ENCODE peak calls at places on chromosomes 12 and 14, in seven cellular contexts. One of them, this sample, is unnamed.

GRCh38 chr12:49553512-49554088 is 14.3 kb downstream of the MCRS1 start:
- DNase-seq in body of pancreas: no peak
- DNase-seq in heart right ventricle: no peak
- DNase-seq in right lobe of liver: no peak
- DNase-seq in GM20000: peak
- DNase-seq in astrocyte of the spinal cord: peak
- DNase-seq in fibroblast of mammary gland: peak
- DNase-seq in this sample: no peak

GRCh38 chr14:55585854-55586253 is 5.8 kb downstream of the KTN1 start:
- DNase-seq in body of pancreas: no peak
- DNase-seq in heart right ventricle: no peak
- DNase-seq in right lobe of liver: no peak
- DNase-seq in GM20000: no peak
- DNase-seq in astrocyte of the spinal cord: peak
- DNase-seq in fibroblast of mammary gland: peak
- DNase-seq in this sample: no peak

GRCh38 chr12:93879476-93880376 is 202.6 kb downstream of the CRADD start:
- DNase-seq in body of pancreas: no peak
- DNase-seq in heart right ventricle: no peak
- DNase-seq in right lobe of liver: no peak
- DNase-seq in GM20000: no peak
- DNase-seq in astrocyte of the spinal cord: peak
- DNase-seq in fibroblast of mammary gland: peak
- DNase-seq in this sample: no peak

GRCh38 chr12:11482955-11483354 is 87.6 kb upstream of the PRB2 start:
- DNase-seq in body of pancreas: no peak
- DNase-seq in heart right ventricle: no peak
- DNase-seq in right lobe of liver: no peak
- DNase-seq in GM20000: no peak
- DNase-seq in astrocyte of the spinal cord: peak
- DNase-seq in fibroblast of mammary gland: peak
- DNase-seq in this sample: no peak

GRCh38 chr14:105865904-105866840 is 339.8 kb downstream of the TMEM121 start:
- DNase-seq in body of pancreas: peak
- DNase-seq in heart right ventricle: no peak
- DNase-seq in right lobe of liver: peak
- DNase-seq in GM20000: no peak
- DNase-seq in astrocyte of the spinal cord: no peak
- DNase-seq in fibroblast of mammary gland: no peak
- DNase-seq in this sample: no peak

GRCh38 chr12:114339626-114340025 is 66.3 kb downstream of the TBX5 start:
- DNase-seq in body of pancreas: no peak
- DNase-seq in heart right ventricle: no peak
- DNase-seq in right lobe of liver: no peak
- DNase-seq in GM20000: no peak
- DNase-seq in astrocyte of the spinal cord: peak
- DNase-seq in fibroblast of mammary gland: peak
- DNase-seq in this sample: no peak

GRCh38 chr14:105974902-105975301 is 448.5 kb downstream of the TMEM121 start:
- DNase-seq in body of pancreas: no peak
- DNase-seq in heart right ventricle: no peak
- DNase-seq in right lobe of liver: no peak
- DNase-seq in GM20000: peak
- DNase-seq in astrocyte of the spinal cord: no peak
- DNase-seq in fibroblast of mammary gland: no peak
- DNase-seq in this sample: no peak

GRCh38 chr14:44778562-44778961 is 183.2 kb downstream of the KLHL28 start:
- DNase-seq in body of pancreas: no peak
- DNase-seq in heart right ventricle: no peak
- DNase-seq in right lobe of liver: no peak
- DNase-seq in GM20000: no peak
- DNase-seq in astrocyte of the spinal cord: peak
- DNase-seq in fibroblast of mammary gland: peak
- DNase-seq in this sample: no peak

GRCh38 chr12:118980407-118981014 is 830 bp upstream of the SRRM4 start:
- DNase-seq in body of pancreas: no peak
- DNase-seq in heart right ventricle: no peak
- DNase-seq in right lobe of liver: no peak
- DNase-seq in GM20000: no peak
- DNase-seq in astrocyte of the spinal cord: no peak
- DNase-seq in fibroblast of mammary gland: no peak
- DNase-seq in this sample: peak

GRCh38 chr12:118418385-118419057 is 42.2 kb downstream of the SUDS3 start:
- DNase-seq in body of pancreas: no peak
- DNase-seq in heart right ventricle: no peak
- DNase-seq in right lobe of liver: no peak
- DNase-seq in GM20000: no peak
- DNase-seq in astrocyte of the spinal cord: peak
- DNase-seq in fibroblast of mammary gland: peak
- DNase-seq in this sample: no peak

GRCh38 chr12:131865196-131865875 is 29.1 kb upstream of the ULK1 start:
- DNase-seq in body of pancreas: no peak
- DNase-seq in heart right ventricle: no peak
- DNase-seq in right lobe of liver: no peak
- DNase-seq in GM20000: no peak
- DNase-seq in astrocyte of the spinal cord: peak
- DNase-seq in fibroblast of mammary gland: no peak
- DNase-seq in this sample: no peak

GRCh38 chr12:26242683-26243082 is 47.3 kb downstream of the SSPN start:
- DNase-seq in body of pancreas: no peak
- DNase-seq in heart right ventricle: no peak
- DNase-seq in right lobe of liver: no peak
- DNase-seq in GM20000: no peak
- DNase-seq in astrocyte of the spinal cord: no peak
- DNase-seq in fibroblast of mammary gland: no peak
- DNase-seq in this sample: no peak

GRCh38 chr12:25249951-25250738 is 584 bp downstream of the KRAS start:
- DNase-seq in body of pancreas: peak
- DNase-seq in heart right ventricle: peak
- DNase-seq in right lobe of liver: peak
- DNase-seq in GM20000: peak
- DNase-seq in astrocyte of the spinal cord: peak
- DNase-seq in fibroblast of mammary gland: peak
- DNase-seq in this sample: peak

GRCh38 chr12:102957339-102958050 is at the start of gene ASCL1:
- DNase-seq in body of pancreas: no peak
- DNase-seq in heart right ventricle: no peak
- DNase-seq in right lobe of liver: no peak
- DNase-seq in GM20000: peak
- DNase-seq in astrocyte of the spinal cord: no peak
- DNase-seq in fibroblast of mammary gland: peak
- DNase-seq in this sample: peak

GRCh38 chr12:109766251-109766778 is 52.7 kb downstream of the FAM222A start:
- DNase-seq in body of pancreas: peak
- DNase-seq in heart right ventricle: no peak
- DNase-seq in right lobe of liver: peak
- DNase-seq in GM20000: no peak
- DNase-seq in astrocyte of the spinal cord: no peak
- DNase-seq in fibroblast of mammary gland: no peak
- DNase-seq in this sample: no peak

GRCh38 chr14:70821581-70821915 is 12.2 kb upstream of the MAP3K9 start:
- DNase-seq in body of pancreas: no peak
- DNase-seq in heart right ventricle: no peak
- DNase-seq in right lobe of liver: no peak
- DNase-seq in GM20000: no peak
- DNase-seq in astrocyte of the spinal cord: no peak
- DNase-seq in fibroblast of mammary gland: no peak
- DNase-seq in this sample: no peak

GRCh38 chr12:80763874-80764273 is 47.2 kb downstream of the MYF5 start:
- DNase-seq in body of pancreas: peak
- DNase-seq in heart right ventricle: no peak
- DNase-seq in right lobe of liver: no peak
- DNase-seq in GM20000: peak
- DNase-seq in astrocyte of the spinal cord: peak
- DNase-seq in fibroblast of mammary gland: peak
- DNase-seq in this sample: no peak

GRCh38 chr12:29073631-29074239 is 75.3 kb upstream of the FAR2 start:
- DNase-seq in body of pancreas: no peak
- DNase-seq in heart right ventricle: no peak
- DNase-seq in right lobe of liver: no peak
- DNase-seq in GM20000: peak
- DNase-seq in astrocyte of the spinal cord: peak
- DNase-seq in fibroblast of mammary gland: peak
- DNase-seq in this sample: no peak

GRCh38 chr12:3975652-3976051 is 102.5 kb upstream of the PARP11 start:
- DNase-seq in body of pancreas: no peak
- DNase-seq in heart right ventricle: no peak
- DNase-seq in right lobe of liver: no peak
- DNase-seq in GM20000: no peak
- DNase-seq in astrocyte of the spinal cord: no peak
- DNase-seq in fibroblast of mammary gland: no peak
- DNase-seq in this sample: no peak

GRCh38 chr12:54135621-54136027 is 53.2 kb downstream of the SMUG1 start:
- DNase-seq in body of pancreas: no peak
- DNase-seq in heart right ventricle: no peak
- DNase-seq in right lobe of liver: no peak
- DNase-seq in GM20000: no peak
- DNase-seq in astrocyte of the spinal cord: no peak
- DNase-seq in fibroblast of mammary gland: no peak
- DNase-seq in this sample: no peak

DNA sequence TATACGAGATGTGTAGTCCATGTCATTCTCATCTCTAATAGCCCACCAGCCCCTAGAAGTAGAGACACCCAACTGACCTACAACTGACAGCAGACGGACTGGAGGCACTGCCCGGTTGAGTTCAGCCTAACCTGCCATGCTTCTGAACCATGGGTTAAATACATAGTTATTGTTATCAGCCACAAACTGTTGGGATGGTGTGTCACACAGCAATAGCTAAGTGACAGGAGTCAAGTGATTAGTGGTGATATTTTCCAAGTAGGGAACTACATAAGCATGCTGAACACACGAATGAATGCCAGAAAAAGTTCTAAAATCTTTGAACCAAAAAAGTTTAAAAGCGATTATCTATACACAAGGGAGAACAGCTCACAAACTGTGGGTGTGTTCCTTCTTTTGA is 80.1 kb downstream of the SYNE3 start:
- DNase-seq in body of pancreas: no peak
- DNase-seq in heart right ventricle: no peak
- DNase-seq in right lobe of liver: no peak
- DNase-seq in GM20000: no peak
- DNase-seq in astrocyte of the spinal cord: no peak
- DNase-seq in fibroblast of mammary gland: no peak
- DNase-seq in this sample: no peak
- TF ChIP-seq CTCF in body of pancreas: no peak
- TF ChIP-seq CTCF in heart right ventricle: no peak
- TF ChIP-seq CTCF in right lobe of liver: no peak
- TF ChIP-seq CTCF in GM20000: no peak
- TF ChIP-seq CTCF in astrocyte of the spinal cord: no peak
- TF ChIP-seq CTCF in fibroblast of mammary gland: no peak
- TF ChIP-seq CTCF in this sample: no peak

GRCh38 chr14:78904094-78904493 is 733.9 kb downstream of the NRXN3 start:
- DNase-seq in body of pancreas: no peak
- DNase-seq in heart right ventricle: no peak
- DNase-seq in right lobe of liver: no peak
- DNase-seq in GM20000: no peak
- DNase-seq in astrocyte of the spinal cord: no peak
- DNase-seq in fibroblast of mammary gland: no peak
- DNase-seq in this sample: no peak
- TF ChIP-seq CTCF in body of pancreas: no peak
- TF ChIP-seq CTCF in heart right ventricle: no peak
- TF ChIP-seq CTCF in right lobe of liver: no peak
- TF ChIP-seq CTCF in GM20000: no peak
- TF ChIP-seq CTCF in astrocyte of the spinal cord: no peak
- TF ChIP-seq CTCF in fibroblast of mammary gland: no peak
- TF ChIP-seq CTCF in this sample: no peak

GRCh38 chr14:99853206-99853605 is 60.0 kb downstream of the EML1 start:
- DNase-seq in body of pancreas: no peak
- DNase-seq in heart right ventricle: peak
- DNase-seq in right lobe of liver: no peak
- DNase-seq in GM20000: no peak
- DNase-seq in astrocyte of the spinal cord: no peak
- DNase-seq in fibroblast of mammary gland: no peak
- DNase-seq in this sample: no peak
- TF ChIP-seq CTCF in body of pancreas: no peak
- TF ChIP-seq CTCF in heart right ventricle: no peak
- TF ChIP-seq CTCF in right lobe of liver: no peak
- TF ChIP-seq CTCF in GM20000: no peak
- TF ChIP-seq CTCF in astrocyte of the spinal cord: no peak
- TF ChIP-seq CTCF in fibroblast of mammary gland: no peak
- TF ChIP-seq CTCF in this sample: no peak

GRCh38 chr12:120067084-120067869 is 49.3 kb downstream of the RAB35 start:
- DNase-seq in body of pancreas: no peak
- DNase-seq in heart right ventricle: no peak
- DNase-seq in right lobe of liver: no peak
- DNase-seq in GM20000: no peak
- DNase-seq in astrocyte of the spinal cord: no peak
- DNase-seq in fibroblast of mammary gland: no peak
- DNase-seq in this sample: no peak

GRCh38 chr12:120066341-120066740 is 50.2 kb downstream of the RAB35 start:
- DNase-seq in body of pancreas: no peak
- DNase-seq in heart right ventricle: no peak
- DNase-seq in right lobe of liver: no peak
- DNase-seq in GM20000: no peak
- DNase-seq in astrocyte of the spinal cord: no peak
- DNase-seq in fibroblast of mammary gland: no peak
- DNase-seq in this sample: no peak

GRCh38 chr12:120062976-120063579 is 53.5 kb downstream of the RAB35 start:
- DNase-seq in body of pancreas: no peak
- DNase-seq in heart right ventricle: no peak
- DNase-seq in right lobe of liver: no peak
- DNase-seq in GM20000: no peak
- DNase-seq in astrocyte of the spinal cord: no peak
- DNase-seq in fibroblast of mammary gland: peak
- DNase-seq in this sample: no peak

GRCh38 chr12:120064054-120064940 is 52.3 kb downstream of the RAB35 start:
- DNase-seq in body of pancreas: no peak
- DNase-seq in heart right ventricle: no peak
- DNase-seq in right lobe of liver: no peak
- DNase-seq in GM20000: no peak
- DNase-seq in astrocyte of the spinal cord: no peak
- DNase-seq in fibroblast of mammary gland: no peak
- DNase-seq in this sample: no peak

DNA sequence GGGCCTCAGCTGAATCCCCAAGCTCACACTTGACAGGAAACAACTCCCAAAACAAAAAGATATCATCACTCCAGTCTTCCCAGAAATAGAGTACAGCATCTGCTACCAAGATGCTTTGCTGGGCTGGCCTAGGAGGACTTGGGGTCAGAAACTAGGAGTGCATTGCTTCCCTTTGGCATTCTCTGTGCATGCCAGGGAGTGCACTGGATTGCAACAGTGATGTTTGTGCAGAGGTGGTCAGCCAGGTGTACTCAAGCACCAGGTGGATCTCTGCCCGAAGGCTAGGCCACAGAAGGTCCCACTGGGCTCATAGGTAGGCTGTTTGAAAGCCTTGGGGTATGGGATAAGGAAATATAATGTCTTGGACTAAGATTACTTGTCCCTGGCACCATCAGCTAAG is 51.1 kb downstream of the RAB35 start:
- DNase-seq in body of pancreas: no peak
- DNase-seq in heart right ventricle: no peak
- DNase-seq in right lobe of liver: peak
- DNase-seq in GM20000: no peak
- DNase-seq in astrocyte of the spinal cord: no peak
- DNase-seq in fibroblast of mammary gland: no peak
- DNase-seq in this sample: no peak
- TF ChIP-seq CTCF in body of pancreas: no peak
- TF ChIP-seq CTCF in heart right ventricle: no peak
- TF ChIP-seq CTCF in right lobe of liver: no peak
- TF ChIP-seq CTCF in GM20000: no peak
- TF ChIP-seq CTCF in astrocyte of the spinal cord: no peak
- TF ChIP-seq CTCF in fibroblast of mammary gland: no peak
- TF ChIP-seq CTCF in this sample: no peak

This sample was measured in glutamatergic neuron.